ENCODE peak calls at places on chromosomes 4 and X, in seven cellular contexts. I is IMR-90, A is neuronal stem cell, P is H9, M is H1, D is mesendoderm, Z is trophoblast cell. H is an unnamed sample.
A peak's percentile ranks its signal among the peaks of the same experiment; 100 is the strongest.

GRCh38 chr4:39569209-39569608 is 42.0 kb upstream of the UGDH start:
- DNase-seq in P (no peak), D (no peak), I (no peak), M (no peak), A (no peak), Z (no peak), H (no peak)

GRCh38 chrX:8629871-8630270 is 102.1 kb downstream of the ANOS1 start:
- DNase-seq in A (no peak), P (no peak), M (no peak), Z (peak; percentile 70), I (peak; percentile 4), D (no peak), H (no peak)

GRCh38 chr4:140103676-140104075 is 50.3 kb downstream of the MAML3 start:
- DNase-seq in M (no peak), Z (peak; percentile 16), P (no peak), D (no peak), I (peak; percentile 62), A (no peak), H (peak; percentile 22)

GRCh38 chrX:134760671-134761070 is 102.4 kb upstream of the PLAC1 start:
- DNase-seq in Z (no peak), I (no peak), A (no peak), M (no peak), D (no peak), P (no peak), H (no peak)

GRCh38 chr4:122542411-122543236 is 78.2 kb downstream of the IL21 start:
- DNase-seq in Z (no peak), I (peak; percentile 65), D (no peak), M (no peak), A (no peak), P (no peak), H (peak; percentile 79)

GRCh38 chr4:10715696-10716095 is 31.1 kb upstream of the CLNK start:
- DNase-seq in D (peak; percentile 67), Z (peak; percentile 47), I (peak; percentile 57), A (no peak), M (no peak), P (no peak), H (peak; percentile 29)

GRCh38 chr4:128802680-128803628 is 6.5 kb upstream of the JADE1 start:
- DNase-seq in M (no peak), D (no peak), I (no peak), P (peak; percentile 74), A (no peak), Z (no peak), H (no peak)

GRCh38 chr4:138952405-138952804 is 63.2 kb upstream of the NOCT start:
- DNase-seq in A (no peak), Z (peak; percentile 64), P (no peak), M (no peak), D (no peak), I (peak; percentile 23), H (no peak)

GRCh38 chr4:164753873-164754488 is at the start of gene SMIM31:
- DNase-seq in I (no peak), M (no peak), Z (no peak), D (no peak), P (no peak), A (no peak), H (no peak)

GRCh38 chr4:78612398-78613005 is 60.9 kb downstream of the ANXA3 start:
- DNase-seq in I (peak; percentile 61), Z (peak; percentile 53), D (peak; percentile 25), A (no peak), P (no peak), M (no peak), H (peak; percentile 56)

GRCh38 chr4:64780664-64781063 is 371.4 kb upstream of the TECRL start:
- DNase-seq in M (no peak), I (no peak), Z (no peak), A (no peak), D (peak; percentile 32), P (no peak), H (no peak)

GRCh38 chr4:24209131-24209530 is 319.3 kb upstream of the PPARGC1A start:
- DNase-seq in M (no peak), D (no peak), A (no peak), Z (no peak), I (no peak), P (no peak), H (no peak)
- H3K23ac ChIP-seq in M (no peak overlapping the region), D (no peak overlapping the region), A (no peak overlapping the region), Z (no peak overlapping the region), I (peak overlapping the region; percentile 15), P (no peak overlapping the region), H (no peak overlapping the region)

DNA sequence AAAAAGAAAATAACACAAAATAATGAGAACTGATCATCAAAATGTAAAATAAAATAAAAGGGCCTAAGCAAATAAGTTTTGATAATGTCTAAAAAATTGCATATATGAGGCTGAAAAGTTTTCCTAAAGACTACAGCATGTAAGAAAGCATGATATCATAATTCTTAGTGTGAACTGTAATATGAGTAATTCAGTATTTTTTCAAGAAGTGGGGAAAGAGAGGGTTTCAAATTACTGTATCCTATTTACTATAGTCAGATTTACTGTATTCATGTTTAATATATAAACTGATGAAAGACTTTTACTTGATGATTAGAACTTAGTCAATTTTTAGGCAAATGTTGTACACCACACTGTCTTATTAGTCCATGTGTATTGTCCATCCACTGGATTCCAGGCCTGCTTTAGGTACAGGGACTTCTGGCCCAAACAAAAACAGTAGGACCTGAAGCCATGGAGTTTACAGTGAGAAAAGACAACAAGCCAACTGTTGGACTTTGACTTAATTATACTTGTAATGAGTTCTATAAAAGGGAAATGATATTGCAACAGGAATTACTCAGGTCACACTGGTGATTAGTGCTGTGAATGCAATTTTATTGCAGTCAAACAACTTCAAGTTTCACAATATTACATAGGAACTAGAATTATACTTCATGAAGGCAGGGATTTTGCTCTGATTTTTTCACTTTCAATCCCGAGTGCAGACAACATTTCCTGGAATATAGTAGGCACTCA is 517.7 kb upstream of the GALNT7 start:
- DNase-seq in A (no peak), M (no peak), Z (no peak), P (no peak), I (peak; percentile 1), D (no peak), H (no peak)
- H3K23ac ChIP-seq in A (no peak overlapping the region), M (no peak overlapping the region), Z (no peak overlapping the region), P (no peak overlapping the region), I (no peak overlapping the region), D (no peak overlapping the region), H (no peak overlapping the region)

DNA sequence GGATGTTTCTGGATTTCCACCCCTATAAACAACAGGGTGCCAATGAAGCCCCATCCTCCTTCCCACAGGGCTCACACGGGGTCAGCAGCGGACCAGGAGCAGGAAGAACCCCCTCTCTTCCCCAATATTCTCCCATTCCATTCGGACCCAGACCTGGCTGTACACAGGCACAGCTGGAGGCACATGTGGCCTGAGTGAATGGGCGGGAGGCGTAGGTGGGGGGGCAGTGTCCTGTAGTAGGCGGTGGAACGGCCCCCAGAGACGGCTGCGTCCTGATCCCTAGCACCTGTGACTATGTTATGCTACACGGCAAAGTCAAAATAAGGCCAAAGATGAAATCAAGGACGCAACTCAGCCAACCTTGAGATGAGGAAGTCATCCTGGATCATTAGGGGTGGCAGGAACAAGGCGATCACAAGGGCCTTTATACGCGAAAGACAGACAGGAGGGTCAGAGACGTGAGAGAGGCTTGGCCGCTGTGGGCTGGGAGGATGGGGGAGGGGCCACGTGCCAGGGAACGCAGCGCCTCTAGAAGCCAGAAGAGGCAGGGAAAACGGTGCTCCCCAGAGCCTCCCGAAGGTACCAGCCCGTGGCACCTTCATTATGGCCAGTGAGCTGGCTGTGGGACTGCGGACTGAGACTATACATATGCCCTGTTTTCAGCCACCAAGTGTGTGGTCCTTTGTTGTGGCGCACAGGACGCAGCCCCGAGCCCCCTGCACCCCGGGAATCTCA is 75.6 kb downstream of the WFS1 start:
- DNase-seq in P (no peak), Z (no peak), M (no peak), A (no peak), D (no peak), I (no peak), H (no peak)
- H3K23ac ChIP-seq in P (no peak overlapping the region), Z (no peak overlapping the region), M (no peak overlapping the region), A (no peak overlapping the region), D (no peak overlapping the region), I (no peak overlapping the region), H (no peak overlapping the region)

DNA sequence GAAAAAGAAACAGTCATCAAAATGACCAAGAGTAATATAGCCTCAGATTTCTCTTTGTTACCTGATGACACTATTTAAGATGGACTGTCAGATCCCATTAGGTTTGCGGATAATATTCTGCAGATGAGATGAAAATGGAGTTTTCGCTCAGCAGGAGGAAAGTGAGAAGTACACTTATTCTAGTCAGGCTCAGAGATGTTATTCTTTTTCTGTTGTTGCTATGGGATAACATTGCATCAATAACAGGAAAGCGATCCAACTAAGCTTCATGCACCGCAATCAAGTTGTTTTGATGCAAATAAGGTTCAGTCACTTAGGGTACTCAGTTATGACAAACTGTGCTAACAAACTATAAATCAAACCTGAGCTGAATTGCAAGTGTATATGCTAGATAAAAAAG is 415.0 kb downstream of the CCSER1 start:
- DNase-seq in P (no peak), D (no peak), I (no peak), M (no peak), A (no peak), Z (no peak), H (no peak)
- H3K23ac ChIP-seq in P (no peak overlapping the region), D (no peak overlapping the region), I (no peak overlapping the region), M (no peak overlapping the region), A (no peak overlapping the region), Z (no peak overlapping the region), H (no peak overlapping the region)

GRCh38 chr4:173520921-173521473 is 9.0 kb downstream of the HAND2 start:
- DNase-seq in D (no peak), M (no peak), P (no peak), Z (no peak), A (no peak), I (no peak), H (peak; percentile 74)
- H3K23ac ChIP-seq in D (no peak overlapping the region), M (no peak overlapping the region), P (no peak overlapping the region), Z (no peak overlapping the region), A (no peak overlapping the region), I (no peak overlapping the region), H (no peak overlapping the region)

DNA sequence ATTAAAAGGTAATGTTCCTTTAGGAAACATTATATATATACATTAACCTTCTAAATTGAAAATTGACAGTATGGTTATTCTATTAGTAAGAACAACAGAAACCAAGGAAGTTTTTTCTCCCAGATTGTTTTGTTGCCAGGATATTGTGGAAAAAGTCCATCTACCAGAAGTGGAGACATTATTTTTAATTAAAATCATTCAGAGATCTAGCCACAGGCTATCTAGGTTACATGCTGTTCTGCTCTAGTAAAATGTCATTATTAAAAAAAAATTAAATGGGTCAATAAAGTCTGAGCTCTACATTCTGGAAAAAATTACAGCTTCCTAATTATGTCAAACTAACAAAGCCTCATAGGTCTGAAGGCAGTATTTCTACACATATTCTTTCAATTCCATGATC is 74.3 kb downstream of the NSG1 start:
- DNase-seq in P (no peak), A (no peak), I (no peak), D (no peak), M (no peak), Z (no peak), H (no peak)
- H3K23ac ChIP-seq in P (no peak overlapping the region), A (no peak overlapping the region), I (no peak overlapping the region), D (no peak overlapping the region), M (no peak overlapping the region), Z (no peak overlapping the region), H (no peak overlapping the region)

H was measured in mesenchymal stem cell.